ENCODE peak calls at places on chromosomes 6 and 20, in seven cellular contexts. V is prostate gland, I is cardiac fibroblast, A is MM.1S, D is Peyer's patch, G is fibroblast of mammary gland, H is HCT116. M is an unnamed sample.
A peak's percentile ranks its signal among the peaks of the same experiment; 100 is the strongest.

GRCh38 chr6:49662877-49663231 is 26.2 kb upstream of the RHAG start:
- DNase-seq in G (no peak), H (no peak), V (no peak), I (no peak), D (no peak), A (no peak), M (no peak)

GRCh38 chr6:157718788-157719187 is 104.3 kb upstream of the SNX9 start:
- DNase-seq in I (no peak), A (no peak), H (no peak), D (no peak), V (no peak), G (no peak), M (no peak)

GRCh38 chr6:52394251-52394666 is 25.9 kb upstream of the EFHC1 start:
- DNase-seq in A (peak; percentile 83), G (no peak), I (no peak), H (no peak), V (no peak), D (no peak), M (no peak)

GRCh38 chr6:7052441-7052936 is 55.3 kb upstream of the RREB1 start:
- DNase-seq in H (no peak), A (no peak), D (peak; percentile 63), G (peak; percentile 86), V (no peak), I (peak; percentile 60), M (peak; percentile 89)

GRCh38 chr20:59240006-59240405 is 60.4 kb upstream of the EDN3 start:
- DNase-seq in D (no peak), G (no peak), H (no peak), A (no peak), I (no peak), V (no peak), M (no peak)

GRCh38 chr6:9248125-9248524 is 812.8 kb upstream of the SLC35B3 start:
- DNase-seq in G (no peak), I (no peak), D (no peak), A (no peak), V (no peak), H (no peak), M (no peak)

GRCh38 chr6:111870054-111870750 is 3.0 kb downstream of the FYN start:
- DNase-seq in A (no peak), G (no peak), V (no peak), I (no peak), D (no peak), H (no peak), M (no peak)

GRCh38 chr20:12265662-12266061 is 348.0 kb downstream of the BTBD3 start:
- DNase-seq in I (no peak), V (no peak), G (no peak), H (no peak), D (no peak), A (no peak), M (no peak)

GRCh38 chr20:50601511-50602431 is 89.6 kb downstream of the RIPOR3 start:
- DNase-seq in H (no peak), I (no peak), G (no peak), D (no peak), A (peak; percentile 21), V (no peak), M (peak; percentile 30)

GRCh38 chr20:47620808-47621805 is 119.4 kb downstream of the NCOA3 start:
- DNase-seq in H (peak; percentile 51), I (peak; percentile 86), V (no peak), D (no peak), A (peak; percentile 63), G (peak; percentile 77), M (peak; percentile 87)

GRCh38 chr20:50380697-50381040 is 129.5 kb upstream of the PTPN1 start:
- DNase-seq in H (no peak), G (peak; percentile 68), I (peak; percentile 54), A (no peak), V (peak; percentile 44), D (no peak), M (peak; percentile 65)

GRCh38 chr6:11492444-11493300 is 44.9 kb upstream of the TMEM170B start:
- DNase-seq in A (no peak), H (no peak), G (peak; percentile 20), D (no peak), I (no peak), V (no peak), M (peak; percentile 36)

GRCh38 chr6:137488736-137489409 is 5.3 kb downstream of the OLIG3 start:
- DNase-seq in V (no peak), H (no peak), I (no peak), G (no peak), D (no peak), A (no peak), M (no peak)

GRCh38 chr6:1832844-1833787 is 223.4 kb downstream of the FOXC1 start:
- DNase-seq in V (peak; percentile 80), G (no peak), I (peak; percentile 46), D (peak; percentile 59), H (no peak), A (no peak), M (peak; percentile 48)

GRCh38 chr6:11584264-11584663 is 46.7 kb downstream of the TMEM170B start:
- DNase-seq in V (no peak), D (no peak), A (no peak), G (no peak), I (peak; percentile 13), H (no peak), M (peak; percentile 35)

GRCh38 chr6:43836507-43836906 is 66.5 kb downstream of the VEGFA start:
- DNase-seq in D (peak; percentile 30), V (no peak), G (peak; percentile 40), A (no peak), I (no peak), H (no peak), M (no peak)

GRCh38 chr6:75089921-75090320 is 115.9 kb downstream of the COL12A1 start:
- DNase-seq in V (no peak), I (no peak), D (no peak), A (no peak), G (no peak), H (no peak), M (no peak)

DNA sequence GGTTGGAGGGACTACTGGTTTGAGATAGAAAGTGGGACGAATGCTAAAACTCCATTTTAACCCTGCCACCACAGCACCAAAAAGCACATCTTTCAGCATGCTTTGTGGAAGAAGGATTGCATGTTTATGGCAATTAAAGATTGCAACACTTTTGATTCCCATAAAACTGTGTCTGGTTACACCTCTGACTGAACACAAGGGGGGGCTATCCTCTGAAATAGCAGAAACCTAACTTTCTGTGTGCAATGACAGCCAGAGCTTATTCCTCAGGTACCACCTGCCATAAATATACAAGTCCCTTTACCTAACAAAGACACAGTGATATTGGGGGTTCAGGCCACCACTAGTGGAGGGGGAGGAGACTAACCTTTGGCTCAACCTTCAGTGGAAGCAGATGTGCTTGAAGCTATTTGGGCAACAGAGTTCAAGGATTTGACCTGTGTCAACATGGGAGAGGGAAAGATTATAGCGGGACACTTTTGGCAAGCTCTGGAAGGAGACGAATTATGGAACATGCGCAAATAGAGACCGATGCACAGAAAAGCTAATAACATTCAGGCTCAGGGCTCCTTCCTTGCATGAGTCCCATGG is 9.6 kb upstream of the PLG start:
- DNase-seq in V (no peak), I (no peak), H (no peak), A (no peak), D (no peak), G (no peak), M (no peak)
- TF ChIP-seq CTCF in V (no peak), I (no peak), H (no peak), A (no peak), D (no peak), G (no peak), M (no peak)

DNA sequence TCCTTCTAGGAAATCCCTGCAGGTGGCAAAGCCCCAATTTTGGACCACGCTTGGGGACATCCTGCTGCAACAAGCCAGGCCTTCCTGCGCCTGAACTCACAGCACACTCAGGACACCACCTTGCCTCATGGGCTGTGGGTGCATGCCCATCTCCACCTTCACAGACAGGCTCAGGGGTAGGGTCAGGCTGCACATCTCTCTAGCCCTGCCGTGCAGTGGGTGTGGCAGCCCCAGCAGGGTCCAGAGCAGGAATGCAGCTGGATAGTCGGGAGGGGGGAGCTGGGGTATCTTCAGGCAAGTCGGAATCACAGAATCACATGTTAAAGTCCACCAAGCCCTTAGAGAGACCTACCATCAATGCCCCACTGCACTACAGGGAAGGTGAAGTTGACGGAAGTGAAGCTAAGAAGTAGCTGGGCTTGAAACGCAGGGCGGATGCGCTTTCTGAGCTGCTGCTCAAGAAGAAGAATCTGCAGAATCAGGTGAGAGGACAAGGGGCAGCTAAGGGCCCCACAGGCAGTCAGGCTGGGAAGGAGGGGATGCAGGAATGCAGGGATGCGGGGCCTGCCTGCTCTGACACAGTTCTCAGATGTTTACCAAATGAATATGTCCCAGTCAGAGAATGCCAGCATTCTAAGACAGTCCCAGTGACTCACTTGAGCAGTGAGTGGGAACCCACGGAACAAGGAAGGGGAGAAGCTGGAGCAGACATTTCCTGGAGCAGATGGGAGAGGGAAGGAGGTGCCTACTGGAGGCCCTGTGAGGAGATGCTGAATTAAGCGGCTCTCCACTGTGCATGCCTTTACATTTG is 11.3 kb downstream of the SERPINB6 start:
- DNase-seq in D (no peak), G (peak; percentile 81), V (peak; percentile 30), H (no peak), A (no peak), I (peak; percentile 81), M (peak; percentile 47)
- TF ChIP-seq CTCF in D (no peak), G (no peak), V (no peak), H (no peak), A (no peak), I (no peak), M (no peak)

DNA sequence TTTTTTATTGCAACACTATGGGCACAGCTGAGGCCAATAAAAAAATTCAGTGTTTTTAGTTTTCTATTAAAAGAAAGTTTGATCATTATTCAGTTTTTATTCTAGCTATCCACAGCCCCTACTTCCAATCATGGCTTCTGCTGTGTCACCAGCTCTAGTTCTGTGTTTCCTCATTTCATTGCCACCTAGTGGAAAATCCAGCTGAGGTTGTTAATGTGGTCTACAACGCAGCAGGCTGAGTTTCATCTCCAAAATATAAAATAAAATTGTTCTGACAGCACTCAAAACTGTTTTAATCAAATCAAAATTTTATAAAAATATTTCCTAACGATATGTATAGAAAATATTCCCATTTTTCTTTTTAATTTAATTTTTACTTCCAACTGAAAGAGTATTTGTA is 13.6 kb downstream of the COL9A1 start:
- DNase-seq in G (no peak), A (no peak), H (no peak), D (no peak), I (no peak), V (no peak), M (peak; percentile 2)
- TF ChIP-seq CTCF in G (peak; percentile 1), A (no peak), H (no peak), D (no peak), I (peak; percentile 11), V (no peak), M (peak; percentile 33)

GRCh38 chr6:34529665-34530327 is 26.3 kb downstream of the SPDEF start:
- DNase-seq in H (no peak), G (no peak), D (peak; percentile 66), V (peak; percentile 54), A (no peak), I (no peak), M (no peak)
- TF ChIP-seq CTCF in H (peak; percentile 47), G (no peak), D (peak; percentile 35), V (no peak), A (no peak), I (no peak), M (no peak)

GRCh38 chr6:165055231-165055630 is 254.2 kb downstream of the C6orf118 start:
- DNase-seq in G (no peak), V (no peak), I (no peak), D (no peak), H (no peak), A (no peak), M (no peak)
- TF ChIP-seq CTCF in G (no peak), V (no peak), I (no peak), D (no peak), H (no peak), A (no peak), M (no peak)